ENCODE peak calls at places on chromosome 12, in four cellular contexts. P is brain microvascular endothelial cell, U is activated T-cell treated with anti-CD3 and anti-CD28 coated beads for 24 hours, Z is astrocyte of the spinal cord. Q is an unnamed sample.

GRCh38 chr12:75759842-75760260 is 248.4 kb upstream of the KRR1 start:
- DNase-seq in P (peak), Z (peak), U (no peak), Q (no peak)

GRCh38 chr12:93459097-93459496 is 8.2 kb upstream of the MRPL42 start:
- DNase-seq in Z (no peak), P (no peak), U (no peak), Q (no peak)

GRCh38 chr12:69068431-69068830 is 135.5 kb upstream of the CPM start:
- DNase-seq in Z (peak), P (no peak), U (no peak), Q (no peak)

GRCh38 chr12:34526946-34527345 is 504.6 kb downstream of the ALG10 start:
- DNase-seq in U (no peak), P (no peak), Z (no peak), Q (no peak)

GRCh38 chr12:52506858-52507715 is 13.1 kb downstream of the KRT5 start:
- DNase-seq in Z (peak), P (peak), U (no peak), Q (no peak)

GRCh38 chr12:45598761-45599160 is 130.7 kb upstream of the ARID2 start:
- DNase-seq in Z (no peak), P (peak), U (no peak), Q (no peak)

GRCh38 chr12:402127-402456 is 648 bp downstream of the CCDC77 start:
- DNase-seq in P (peak), U (no peak), Z (peak), Q (no peak)

GRCh38 chr12:46830731-46831334 is 5.0 kb upstream of the SLC38A4 start:
- DNase-seq in P (no peak), U (no peak), Z (peak), Q (peak)

GRCh38 chr12:108820700-108821406 is 36.5 kb downstream of the SSH1 start:
- DNase-seq in P (no peak), Z (no peak), U (no peak), Q (no peak)

GRCh38 chr12:61037792-61038191 is 1222.4 kb upstream of the USP15 start:
- DNase-seq in U (no peak), Z (no peak), P (no peak), Q (no peak)

GRCh38 chr12:33012226-33012625 is 115.6 kb upstream of the PKP2 start:
- DNase-seq in Z (no peak), P (no peak), U (no peak), Q (no peak)

GRCh38 chr12:11805680-11806079 is 156.2 kb downstream of the ETV6 start:
- DNase-seq in U (no peak), Z (no peak), P (no peak), Q (no peak)

GRCh38 chr12:26092706-26093105 is 32.1 kb downstream of the BHLHE41 start:
- DNase-seq in P (peak), U (no peak), Z (peak), Q (no peak)

GRCh38 chr12:22543246-22544037 is 900 bp downstream of the C2CD5 start:
- DNase-seq in P (no peak), Z (peak), U (peak), Q (peak)

GRCh38 chr12:68119250-68119649 is 40.3 kb downstream of the IFNG start:
- DNase-seq in P (no peak), U (no peak), Z (no peak), Q (no peak)

GRCh38 chr12:63294327-63294632 is 143.3 kb upstream of the AVPR1A start:
- DNase-seq in U (no peak), P (peak), Z (peak), Q (no peak)

GRCh38 chr12:74663958-74664357 is 126.3 kb downstream of the ATXN7L3B start:
- DNase-seq in P (no peak), U (no peak), Z (no peak), Q (no peak)

GRCh38 chr12:103085541-103085940 is 128.1 kb downstream of the ASCL1 start:
- DNase-seq in Z (no peak), U (no peak), P (no peak), Q (no peak)

GRCh38 chr12:53925006-53925405 is 13.6 kb upstream of the HOXC13 start:
- DNase-seq in U (no peak), Z (no peak), P (no peak), Q (no peak)

GRCh38 chr12:88393017-88393767 is 187.1 kb downstream of the KITLG start:
- DNase-seq in P (no peak), U (no peak), Z (peak), Q (no peak)

GRCh38 chr12:33041562-33041961 is 145.0 kb upstream of the PKP2 start:
- DNase-seq in U (no peak), P (no peak), Z (no peak), Q (no peak)

GRCh38 chr12:55847603-55848329 is 5.0 kb upstream of the MMP19 start:
- DNase-seq in Z (peak), P (peak), U (no peak), Q (peak)

GRCh38 chr12:54390668-54391551 is 6.4 kb upstream of the ZNF385A start:
- DNase-seq in U (peak), P (no peak), Z (no peak), Q (peak)

GRCh38 chr12:13074396-13075113 is 28.9 kb downstream of the GSG1 start:
- DNase-seq in Z (no peak), P (no peak), U (no peak), Q (no peak)

GRCh38 chr12:127245009-127245408 is 1022.0 kb upstream of the TMEM132C start:
- DNase-seq in U (no peak), Z (peak), P (no peak), Q (no peak)

GRCh38 chr12:102638777-102639176 is 158.4 kb upstream of the IGF1 start:
- DNase-seq in Z (peak), U (no peak), P (no peak), Q (no peak)

GRCh38 chr12:117322428-117322827 is 39.0 kb downstream of the NOS1 start:
- DNase-seq in P (no peak), U (no peak), Z (no peak), Q (no peak)

GRCh38 chr12:86367137-86367536 is 110.9 kb upstream of the MGAT4C start:
- DNase-seq in Z (no peak), U (no peak), P (no peak), Q (peak)

GRCh38 chr12:30784508-30784907 is 29.8 kb upstream of the CAPRIN2 start:
- DNase-seq in Z (no peak), U (no peak), P (no peak), Q (no peak)

GRCh38 chr12:54522213-54522612 is 24.7 kb downstream of the NCKAP1L start:
- DNase-seq in U (no peak), Z (no peak), P (no peak), Q (no peak)

GRCh38 chr12:34358198-34358597 is 335.9 kb downstream of the ALG10 start:
- DNase-seq in U (no peak), P (no peak), Z (no peak), Q (no peak)

GRCh38 chr12:5533368-5533767 is 101.5 kb downstream of the NTF3 start:
- DNase-seq in P (no peak), U (no peak), Z (no peak), Q (no peak)

GRCh38 chr12:116476227-116476852 is 82.8 kb upstream of the MAP1LC3B2 start:
- DNase-seq in P (no peak), U (no peak), Z (no peak), Q (no peak)

Q was measured in testis.